ENCODE peak calls at places on chromosomes 7 and 10, in ten cellular contexts. One of them, this sample, is unnamed.

GRCh38 chr7:158695726-158696452 is 8.7 kb downstream of the NCAPG2 start:
- DNase-seq in HCT116: peak
- DNase-seq in WERI-Rb-1: no peak
- DNase-seq in NCI-H524: peak
- DNase-seq in stimulated activated CD8-positive, alpha-beta memory T cell treated with anti-CD3 and anti-CD28 coated beads, Interleukin-15, amount 100 ng/mL, for 1 hour: peak
- DNase-seq in activated CD4-positive, alpha-beta memory T cell treated with anti-CD3 and anti-CD28 coated beads, Interleukin-2, amount 10 ng/mL, durations not matched to agents 7 days and 5 days: peak
- DNase-seq in central memory CD4-positive, alpha-beta T cell: peak
- DNase-seq in heart left ventricle: peak
- DNase-seq in CD4-positive, CD25-positive, alpha-beta regulatory T cell: peak
- DNase-seq in mucosa of gallbladder: peak
- DNase-seq in this sample: no peak

GRCh38 chr7:140726304-140726703 is 29.8 kb downstream of the NDUFB2 start:
- DNase-seq in HCT116: peak
- DNase-seq in WERI-Rb-1: no peak
- DNase-seq in NCI-H524: peak
- DNase-seq in stimulated activated CD8-positive, alpha-beta memory T cell treated with anti-CD3 and anti-CD28 coated beads, Interleukin-15, amount 100 ng/mL, for 1 hour: no peak
- DNase-seq in activated CD4-positive, alpha-beta memory T cell treated with anti-CD3 and anti-CD28 coated beads, Interleukin-2, amount 10 ng/mL, durations not matched to agents 7 days and 5 days: no peak
- DNase-seq in central memory CD4-positive, alpha-beta T cell: no peak
- DNase-seq in heart left ventricle: no peak
- DNase-seq in CD4-positive, CD25-positive, alpha-beta regulatory T cell: peak
- DNase-seq in mucosa of gallbladder: no peak
- DNase-seq in this sample: no peak

GRCh38 chr10:127910464-127910770 is 3.5 kb downstream of the PTPRE start:
- DNase-seq in HCT116: no peak
- DNase-seq in WERI-Rb-1: no peak
- DNase-seq in NCI-H524: no peak
- DNase-seq in stimulated activated CD8-positive, alpha-beta memory T cell treated with anti-CD3 and anti-CD28 coated beads, Interleukin-15, amount 100 ng/mL, for 1 hour: no peak
- DNase-seq in activated CD4-positive, alpha-beta memory T cell treated with anti-CD3 and anti-CD28 coated beads, Interleukin-2, amount 10 ng/mL, durations not matched to agents 7 days and 5 days: no peak
- DNase-seq in central memory CD4-positive, alpha-beta T cell: no peak
- DNase-seq in heart left ventricle: no peak
- DNase-seq in CD4-positive, CD25-positive, alpha-beta regulatory T cell: no peak
- DNase-seq in mucosa of gallbladder: no peak
- DNase-seq in this sample: no peak

GRCh38 chr7:48255046-48255445 is 83.8 kb downstream of the ABCA13 start:
- DNase-seq in HCT116: no peak
- DNase-seq in WERI-Rb-1: no peak
- DNase-seq in NCI-H524: no peak
- DNase-seq in stimulated activated CD8-positive, alpha-beta memory T cell treated with anti-CD3 and anti-CD28 coated beads, Interleukin-15, amount 100 ng/mL, for 1 hour: no peak
- DNase-seq in activated CD4-positive, alpha-beta memory T cell treated with anti-CD3 and anti-CD28 coated beads, Interleukin-2, amount 10 ng/mL, durations not matched to agents 7 days and 5 days: no peak
- DNase-seq in central memory CD4-positive, alpha-beta T cell: no peak
- DNase-seq in heart left ventricle: no peak
- DNase-seq in CD4-positive, CD25-positive, alpha-beta regulatory T cell: no peak
- DNase-seq in mucosa of gallbladder: no peak
- DNase-seq in this sample: no peak

GRCh38 chr7:28591275-28591674 is 179.0 kb downstream of the CREB5 start:
- DNase-seq in HCT116: no peak
- DNase-seq in WERI-Rb-1: no peak
- DNase-seq in NCI-H524: no peak
- DNase-seq in stimulated activated CD8-positive, alpha-beta memory T cell treated with anti-CD3 and anti-CD28 coated beads, Interleukin-15, amount 100 ng/mL, for 1 hour: no peak
- DNase-seq in activated CD4-positive, alpha-beta memory T cell treated with anti-CD3 and anti-CD28 coated beads, Interleukin-2, amount 10 ng/mL, durations not matched to agents 7 days and 5 days: no peak
- DNase-seq in central memory CD4-positive, alpha-beta T cell: no peak
- DNase-seq in heart left ventricle: no peak
- DNase-seq in CD4-positive, CD25-positive, alpha-beta regulatory T cell: no peak
- DNase-seq in mucosa of gallbladder: no peak
- DNase-seq in this sample: no peak

GRCh38 chr10:4730998-4731397 is 95.0 kb upstream of the AKR1E2 start:
- DNase-seq in HCT116: no peak
- DNase-seq in WERI-Rb-1: no peak
- DNase-seq in NCI-H524: no peak
- DNase-seq in stimulated activated CD8-positive, alpha-beta memory T cell treated with anti-CD3 and anti-CD28 coated beads, Interleukin-15, amount 100 ng/mL, for 1 hour: no peak
- DNase-seq in activated CD4-positive, alpha-beta memory T cell treated with anti-CD3 and anti-CD28 coated beads, Interleukin-2, amount 10 ng/mL, durations not matched to agents 7 days and 5 days: no peak
- DNase-seq in central memory CD4-positive, alpha-beta T cell: no peak
- DNase-seq in heart left ventricle: no peak
- DNase-seq in CD4-positive, CD25-positive, alpha-beta regulatory T cell: no peak
- DNase-seq in mucosa of gallbladder: no peak
- DNase-seq in this sample: no peak

GRCh38 chr10:127148066-127148932 is 48.1 kb downstream of the INSYN2A start:
- DNase-seq in HCT116: peak
- DNase-seq in WERI-Rb-1: no peak
- DNase-seq in NCI-H524: no peak
- DNase-seq in stimulated activated CD8-positive, alpha-beta memory T cell treated with anti-CD3 and anti-CD28 coated beads, Interleukin-15, amount 100 ng/mL, for 1 hour: no peak
- DNase-seq in activated CD4-positive, alpha-beta memory T cell treated with anti-CD3 and anti-CD28 coated beads, Interleukin-2, amount 10 ng/mL, durations not matched to agents 7 days and 5 days: no peak
- DNase-seq in central memory CD4-positive, alpha-beta T cell: no peak
- DNase-seq in heart left ventricle: no peak
- DNase-seq in CD4-positive, CD25-positive, alpha-beta regulatory T cell: no peak
- DNase-seq in mucosa of gallbladder: no peak
- DNase-seq in this sample: no peak

GRCh38 chr10:101217450-101218281 is 11.6 kb downstream of the LBX1 start:
- DNase-seq in HCT116: no peak
- DNase-seq in WERI-Rb-1: no peak
- DNase-seq in NCI-H524: peak
- DNase-seq in stimulated activated CD8-positive, alpha-beta memory T cell treated with anti-CD3 and anti-CD28 coated beads, Interleukin-15, amount 100 ng/mL, for 1 hour: no peak
- DNase-seq in activated CD4-positive, alpha-beta memory T cell treated with anti-CD3 and anti-CD28 coated beads, Interleukin-2, amount 10 ng/mL, durations not matched to agents 7 days and 5 days: no peak
- DNase-seq in central memory CD4-positive, alpha-beta T cell: no peak
- DNase-seq in heart left ventricle: no peak
- DNase-seq in CD4-positive, CD25-positive, alpha-beta regulatory T cell: no peak
- DNase-seq in mucosa of gallbladder: peak
- DNase-seq in this sample: no peak

GRCh38 chr7:1914321-1914720 is 244.2 kb downstream of the ELFN1 start:
- DNase-seq in HCT116: no peak
- DNase-seq in WERI-Rb-1: no peak
- DNase-seq in NCI-H524: no peak
- DNase-seq in stimulated activated CD8-positive, alpha-beta memory T cell treated with anti-CD3 and anti-CD28 coated beads, Interleukin-15, amount 100 ng/mL, for 1 hour: no peak
- DNase-seq in activated CD4-positive, alpha-beta memory T cell treated with anti-CD3 and anti-CD28 coated beads, Interleukin-2, amount 10 ng/mL, durations not matched to agents 7 days and 5 days: no peak
- DNase-seq in central memory CD4-positive, alpha-beta T cell: no peak
- DNase-seq in heart left ventricle: peak
- DNase-seq in CD4-positive, CD25-positive, alpha-beta regulatory T cell: no peak
- DNase-seq in mucosa of gallbladder: no peak
- DNase-seq in this sample: peak

GRCh38 chr10:76558586-76558985 is 1079.0 kb downstream of the KCNMA1 start:
- DNase-seq in HCT116: no peak
- DNase-seq in WERI-Rb-1: no peak
- DNase-seq in NCI-H524: no peak
- DNase-seq in stimulated activated CD8-positive, alpha-beta memory T cell treated with anti-CD3 and anti-CD28 coated beads, Interleukin-15, amount 100 ng/mL, for 1 hour: no peak
- DNase-seq in activated CD4-positive, alpha-beta memory T cell treated with anti-CD3 and anti-CD28 coated beads, Interleukin-2, amount 10 ng/mL, durations not matched to agents 7 days and 5 days: no peak
- DNase-seq in central memory CD4-positive, alpha-beta T cell: no peak
- DNase-seq in heart left ventricle: no peak
- DNase-seq in CD4-positive, CD25-positive, alpha-beta regulatory T cell: no peak
- DNase-seq in mucosa of gallbladder: peak
- DNase-seq in this sample: no peak

GRCh38 chr10:117260094-117260493 is 19.2 kb downstream of the SLC18A2 start:
- DNase-seq in HCT116: no peak
- DNase-seq in WERI-Rb-1: no peak
- DNase-seq in NCI-H524: no peak
- DNase-seq in stimulated activated CD8-positive, alpha-beta memory T cell treated with anti-CD3 and anti-CD28 coated beads, Interleukin-15, amount 100 ng/mL, for 1 hour: no peak
- DNase-seq in activated CD4-positive, alpha-beta memory T cell treated with anti-CD3 and anti-CD28 coated beads, Interleukin-2, amount 10 ng/mL, durations not matched to agents 7 days and 5 days: no peak
- DNase-seq in central memory CD4-positive, alpha-beta T cell: no peak
- DNase-seq in heart left ventricle: no peak
- DNase-seq in CD4-positive, CD25-positive, alpha-beta regulatory T cell: no peak
- DNase-seq in mucosa of gallbladder: no peak
- DNase-seq in this sample: no peak

GRCh38 chr10:114346176-114347031 is 57.9 kb downstream of the AFAP1L2 start:
- DNase-seq in HCT116: no peak
- DNase-seq in WERI-Rb-1: no peak
- DNase-seq in NCI-H524: no peak
- DNase-seq in stimulated activated CD8-positive, alpha-beta memory T cell treated with anti-CD3 and anti-CD28 coated beads, Interleukin-15, amount 100 ng/mL, for 1 hour: no peak
- DNase-seq in activated CD4-positive, alpha-beta memory T cell treated with anti-CD3 and anti-CD28 coated beads, Interleukin-2, amount 10 ng/mL, durations not matched to agents 7 days and 5 days: no peak
- DNase-seq in central memory CD4-positive, alpha-beta T cell: no peak
- DNase-seq in heart left ventricle: no peak
- DNase-seq in CD4-positive, CD25-positive, alpha-beta regulatory T cell: no peak
- DNase-seq in mucosa of gallbladder: no peak
- DNase-seq in this sample: no peak

GRCh38 chr10:79981673-79982485 is 33.0 kb upstream of the SFTPD start:
- DNase-seq in HCT116: peak
- DNase-seq in WERI-Rb-1: peak
- DNase-seq in NCI-H524: peak
- DNase-seq in stimulated activated CD8-positive, alpha-beta memory T cell treated with anti-CD3 and anti-CD28 coated beads, Interleukin-15, amount 100 ng/mL, for 1 hour: no peak
- DNase-seq in activated CD4-positive, alpha-beta memory T cell treated with anti-CD3 and anti-CD28 coated beads, Interleukin-2, amount 10 ng/mL, durations not matched to agents 7 days and 5 days: peak
- DNase-seq in central memory CD4-positive, alpha-beta T cell: no peak
- DNase-seq in heart left ventricle: peak
- DNase-seq in CD4-positive, CD25-positive, alpha-beta regulatory T cell: no peak
- DNase-seq in mucosa of gallbladder: peak
- DNase-seq in this sample: peak

GRCh38 chr7:47730135-47730534 is 148.2 kb upstream of the TNS3 start:
- DNase-seq in HCT116: no peak
- DNase-seq in WERI-Rb-1: no peak
- DNase-seq in NCI-H524: no peak
- DNase-seq in stimulated activated CD8-positive, alpha-beta memory T cell treated with anti-CD3 and anti-CD28 coated beads, Interleukin-15, amount 100 ng/mL, for 1 hour: no peak
- DNase-seq in activated CD4-positive, alpha-beta memory T cell treated with anti-CD3 and anti-CD28 coated beads, Interleukin-2, amount 10 ng/mL, durations not matched to agents 7 days and 5 days: no peak
- DNase-seq in central memory CD4-positive, alpha-beta T cell: no peak
- DNase-seq in heart left ventricle: no peak
- DNase-seq in CD4-positive, CD25-positive, alpha-beta regulatory T cell: no peak
- DNase-seq in mucosa of gallbladder: no peak
- DNase-seq in this sample: no peak

GRCh38 chr10:58175990-58176910 is 91.4 kb downstream of the IPMK start:
- DNase-seq in HCT116: no peak
- DNase-seq in WERI-Rb-1: no peak
- DNase-seq in NCI-H524: no peak
- DNase-seq in stimulated activated CD8-positive, alpha-beta memory T cell treated with anti-CD3 and anti-CD28 coated beads, Interleukin-15, amount 100 ng/mL, for 1 hour: no peak
- DNase-seq in activated CD4-positive, alpha-beta memory T cell treated with anti-CD3 and anti-CD28 coated beads, Interleukin-2, amount 10 ng/mL, durations not matched to agents 7 days and 5 days: no peak
- DNase-seq in central memory CD4-positive, alpha-beta T cell: no peak
- DNase-seq in heart left ventricle: no peak
- DNase-seq in CD4-positive, CD25-positive, alpha-beta regulatory T cell: no peak
- DNase-seq in mucosa of gallbladder: no peak
- DNase-seq in this sample: no peak

GRCh38 chr7:46319841-46320240 is 398.8 kb upstream of the IGFBP3 start:
- DNase-seq in HCT116: no peak
- DNase-seq in WERI-Rb-1: no peak
- DNase-seq in NCI-H524: no peak
- DNase-seq in stimulated activated CD8-positive, alpha-beta memory T cell treated with anti-CD3 and anti-CD28 coated beads, Interleukin-15, amount 100 ng/mL, for 1 hour: no peak
- DNase-seq in activated CD4-positive, alpha-beta memory T cell treated with anti-CD3 and anti-CD28 coated beads, Interleukin-2, amount 10 ng/mL, durations not matched to agents 7 days and 5 days: no peak
- DNase-seq in central memory CD4-positive, alpha-beta T cell: no peak
- DNase-seq in heart left ventricle: no peak
- DNase-seq in CD4-positive, CD25-positive, alpha-beta regulatory T cell: no peak
- DNase-seq in mucosa of gallbladder: no peak
- DNase-seq in this sample: no peak

GRCh38 chr10:73414230-73414981 is 548 bp upstream of the ANXA7 start:
- DNase-seq in HCT116: no peak
- DNase-seq in WERI-Rb-1: no peak
- DNase-seq in NCI-H524: no peak
- DNase-seq in stimulated activated CD8-positive, alpha-beta memory T cell treated with anti-CD3 and anti-CD28 coated beads, Interleukin-15, amount 100 ng/mL, for 1 hour: no peak
- DNase-seq in activated CD4-positive, alpha-beta memory T cell treated with anti-CD3 and anti-CD28 coated beads, Interleukin-2, amount 10 ng/mL, durations not matched to agents 7 days and 5 days: no peak
- DNase-seq in central memory CD4-positive, alpha-beta T cell: no peak
- DNase-seq in heart left ventricle: no peak
- DNase-seq in CD4-positive, CD25-positive, alpha-beta regulatory T cell: no peak
- DNase-seq in mucosa of gallbladder: no peak
- DNase-seq in this sample: no peak

GRCh38 chr7:129391546-129392211 is 42.6 kb upstream of the STRIP2 start:
- DNase-seq in HCT116: no peak
- DNase-seq in WERI-Rb-1: no peak
- DNase-seq in NCI-H524: no peak
- DNase-seq in stimulated activated CD8-positive, alpha-beta memory T cell treated with anti-CD3 and anti-CD28 coated beads, Interleukin-15, amount 100 ng/mL, for 1 hour: no peak
- DNase-seq in activated CD4-positive, alpha-beta memory T cell treated with anti-CD3 and anti-CD28 coated beads, Interleukin-2, amount 10 ng/mL, durations not matched to agents 7 days and 5 days: no peak
- DNase-seq in central memory CD4-positive, alpha-beta T cell: no peak
- DNase-seq in heart left ventricle: no peak
- DNase-seq in CD4-positive, CD25-positive, alpha-beta regulatory T cell: no peak
- DNase-seq in mucosa of gallbladder: no peak
- DNase-seq in this sample: no peak

GRCh38 chr10:114349505-114350211 is 54.6 kb downstream of the AFAP1L2 start:
- DNase-seq in HCT116: no peak
- DNase-seq in WERI-Rb-1: no peak
- DNase-seq in NCI-H524: no peak
- DNase-seq in stimulated activated CD8-positive, alpha-beta memory T cell treated with anti-CD3 and anti-CD28 coated beads, Interleukin-15, amount 100 ng/mL, for 1 hour: no peak
- DNase-seq in activated CD4-positive, alpha-beta memory T cell treated with anti-CD3 and anti-CD28 coated beads, Interleukin-2, amount 10 ng/mL, durations not matched to agents 7 days and 5 days: no peak
- DNase-seq in central memory CD4-positive, alpha-beta T cell: no peak
- DNase-seq in heart left ventricle: no peak
- DNase-seq in CD4-positive, CD25-positive, alpha-beta regulatory T cell: no peak
- DNase-seq in mucosa of gallbladder: peak
- DNase-seq in this sample: no peak

GRCh38 chr7:55436457-55436856 is 71.3 kb downstream of the LANCL2 start:
- DNase-seq in HCT116: no peak
- DNase-seq in WERI-Rb-1: no peak
- DNase-seq in NCI-H524: no peak
- DNase-seq in stimulated activated CD8-positive, alpha-beta memory T cell treated with anti-CD3 and anti-CD28 coated beads, Interleukin-15, amount 100 ng/mL, for 1 hour: no peak
- DNase-seq in activated CD4-positive, alpha-beta memory T cell treated with anti-CD3 and anti-CD28 coated beads, Interleukin-2, amount 10 ng/mL, durations not matched to agents 7 days and 5 days: no peak
- DNase-seq in central memory CD4-positive, alpha-beta T cell: no peak
- DNase-seq in heart left ventricle: no peak
- DNase-seq in CD4-positive, CD25-positive, alpha-beta regulatory T cell: no peak
- DNase-seq in mucosa of gallbladder: no peak
- DNase-seq in this sample: no peak

GRCh38 chr7:111232249-111233084 is 141.5 kb downstream of the LRRN3 start:
- DNase-seq in HCT116: peak
- DNase-seq in WERI-Rb-1: no peak
- DNase-seq in NCI-H524: no peak
- DNase-seq in stimulated activated CD8-positive, alpha-beta memory T cell treated with anti-CD3 and anti-CD28 coated beads, Interleukin-15, amount 100 ng/mL, for 1 hour: no peak
- DNase-seq in activated CD4-positive, alpha-beta memory T cell treated with anti-CD3 and anti-CD28 coated beads, Interleukin-2, amount 10 ng/mL, durations not matched to agents 7 days and 5 days: no peak
- DNase-seq in central memory CD4-positive, alpha-beta T cell: no peak
- DNase-seq in heart left ventricle: no peak
- DNase-seq in CD4-positive, CD25-positive, alpha-beta regulatory T cell: no peak
- DNase-seq in mucosa of gallbladder: no peak
- DNase-seq in this sample: no peak

GRCh38 chr10:120336910-120337540 is 120.0 kb upstream of the PLPP4 start:
- DNase-seq in HCT116: peak
- DNase-seq in WERI-Rb-1: peak
- DNase-seq in NCI-H524: no peak
- DNase-seq in stimulated activated CD8-positive, alpha-beta memory T cell treated with anti-CD3 and anti-CD28 coated beads, Interleukin-15, amount 100 ng/mL, for 1 hour: peak
- DNase-seq in activated CD4-positive, alpha-beta memory T cell treated with anti-CD3 and anti-CD28 coated beads, Interleukin-2, amount 10 ng/mL, durations not matched to agents 7 days and 5 days: peak
- DNase-seq in central memory CD4-positive, alpha-beta T cell: peak
- DNase-seq in heart left ventricle: no peak
- DNase-seq in CD4-positive, CD25-positive, alpha-beta regulatory T cell: peak
- DNase-seq in mucosa of gallbladder: peak
- DNase-seq in this sample: no peak

GRCh38 chr7:2717905-2718702 is 30.1 kb downstream of the AMZ1 start:
- DNase-seq in HCT116: no peak
- DNase-seq in WERI-Rb-1: no peak
- DNase-seq in NCI-H524: no peak
- DNase-seq in stimulated activated CD8-positive, alpha-beta memory T cell treated with anti-CD3 and anti-CD28 coated beads, Interleukin-15, amount 100 ng/mL, for 1 hour: no peak
- DNase-seq in activated CD4-positive, alpha-beta memory T cell treated with anti-CD3 and anti-CD28 coated beads, Interleukin-2, amount 10 ng/mL, durations not matched to agents 7 days and 5 days: no peak
- DNase-seq in central memory CD4-positive, alpha-beta T cell: no peak
- DNase-seq in heart left ventricle: no peak
- DNase-seq in CD4-positive, CD25-positive, alpha-beta regulatory T cell: no peak
- DNase-seq in mucosa of gallbladder: no peak
- DNase-seq in this sample: peak

GRCh38 chr10:16788125-16788524 is 29.1 kb downstream of the RSU1 start:
- DNase-seq in HCT116: no peak
- DNase-seq in WERI-Rb-1: no peak
- DNase-seq in NCI-H524: no peak
- DNase-seq in stimulated activated CD8-positive, alpha-beta memory T cell treated with anti-CD3 and anti-CD28 coated beads, Interleukin-15, amount 100 ng/mL, for 1 hour: no peak
- DNase-seq in activated CD4-positive, alpha-beta memory T cell treated with anti-CD3 and anti-CD28 coated beads, Interleukin-2, amount 10 ng/mL, durations not matched to agents 7 days and 5 days: peak
- DNase-seq in central memory CD4-positive, alpha-beta T cell: peak
- DNase-seq in heart left ventricle: no peak
- DNase-seq in CD4-positive, CD25-positive, alpha-beta regulatory T cell: peak
- DNase-seq in mucosa of gallbladder: no peak
- DNase-seq in this sample: no peak

GRCh38 chr7:43460733-43461348 is 122.1 kb upstream of the STK17A start:
- DNase-seq in HCT116: no peak
- DNase-seq in WERI-Rb-1: no peak
- DNase-seq in NCI-H524: no peak
- DNase-seq in stimulated activated CD8-positive, alpha-beta memory T cell treated with anti-CD3 and anti-CD28 coated beads, Interleukin-15, amount 100 ng/mL, for 1 hour: no peak
- DNase-seq in activated CD4-positive, alpha-beta memory T cell treated with anti-CD3 and anti-CD28 coated beads, Interleukin-2, amount 10 ng/mL, durations not matched to agents 7 days and 5 days: no peak
- DNase-seq in central memory CD4-positive, alpha-beta T cell: no peak
- DNase-seq in heart left ventricle: no peak
- DNase-seq in CD4-positive, CD25-positive, alpha-beta regulatory T cell: no peak
- DNase-seq in mucosa of gallbladder: no peak
- DNase-seq in this sample: no peak

GRCh38 chr7:29607259-29607658 is 43.6 kb downstream of the PRR15 start:
- DNase-seq in HCT116: no peak
- DNase-seq in WERI-Rb-1: no peak
- DNase-seq in NCI-H524: no peak
- DNase-seq in stimulated activated CD8-positive, alpha-beta memory T cell treated with anti-CD3 and anti-CD28 coated beads, Interleukin-15, amount 100 ng/mL, for 1 hour: no peak
- DNase-seq in activated CD4-positive, alpha-beta memory T cell treated with anti-CD3 and anti-CD28 coated beads, Interleukin-2, amount 10 ng/mL, durations not matched to agents 7 days and 5 days: no peak
- DNase-seq in central memory CD4-positive, alpha-beta T cell: no peak
- DNase-seq in heart left ventricle: no peak
- DNase-seq in CD4-positive, CD25-positive, alpha-beta regulatory T cell: no peak
- DNase-seq in mucosa of gallbladder: no peak
- DNase-seq in this sample: no peak

GRCh38 chr10:107163904-107164861 is at the start of gene SORCS1:
- DNase-seq in HCT116: no peak
- DNase-seq in WERI-Rb-1: peak
- DNase-seq in NCI-H524: no peak
- DNase-seq in stimulated activated CD8-positive, alpha-beta memory T cell treated with anti-CD3 and anti-CD28 coated beads, Interleukin-15, amount 100 ng/mL, for 1 hour: no peak
- DNase-seq in activated CD4-positive, alpha-beta memory T cell treated with anti-CD3 and anti-CD28 coated beads, Interleukin-2, amount 10 ng/mL, durations not matched to agents 7 days and 5 days: no peak
- DNase-seq in central memory CD4-positive, alpha-beta T cell: no peak
- DNase-seq in heart left ventricle: peak
- DNase-seq in CD4-positive, CD25-positive, alpha-beta regulatory T cell: no peak
- DNase-seq in mucosa of gallbladder: no peak
- DNase-seq in this sample: peak

GRCh38 chr7:36192050-36192824 is 39.2 kb downstream of the EEPD1 start:
- DNase-seq in HCT116: no peak
- DNase-seq in WERI-Rb-1: no peak
- DNase-seq in NCI-H524: peak
- DNase-seq in stimulated activated CD8-positive, alpha-beta memory T cell treated with anti-CD3 and anti-CD28 coated beads, Interleukin-15, amount 100 ng/mL, for 1 hour: no peak
- DNase-seq in activated CD4-positive, alpha-beta memory T cell treated with anti-CD3 and anti-CD28 coated beads, Interleukin-2, amount 10 ng/mL, durations not matched to agents 7 days and 5 days: no peak
- DNase-seq in central memory CD4-positive, alpha-beta T cell: no peak
- DNase-seq in heart left ventricle: no peak
- DNase-seq in CD4-positive, CD25-positive, alpha-beta regulatory T cell: no peak
- DNase-seq in mucosa of gallbladder: peak
- DNase-seq in this sample: no peak